ENCODE peak calls at places on chromosomes 2 and 18, in six cellular contexts. U, J, G, Z, S and R are unnamed samples.

GRCh38 chr18:35525795-35526475 is 28.2 kb upstream of the INO80C start:
- DNase-seq in U (peak; percentile 12), J (no peak), G (no peak), Z (no peak), S (no peak), R (no peak)

GRCh38 chr2:100416397-100416938 is 1.0 kb downstream of the CHST10 start:
- DNase-seq in U (no peak), J (peak; percentile 11), G (no peak), Z (no peak), S (no peak), R (no peak)

GRCh38 chr2:235180642-235181041 is 228.8 kb downstream of the SH3BP4 start:
- DNase-seq in U (no peak), J (no peak), G (no peak), Z (no peak), S (no peak), R (no peak)

GRCh38 chr2:183037281-183037659 is 987 bp downstream of the NCKAP1 start:
- DNase-seq in U (peak; percentile 32), J (peak; percentile 60), G (no peak), Z (no peak), S (peak; percentile 14), R (peak; percentile 47)

GRCh38 chr2:237235383-237236095 is 149.8 kb downstream of the COPS8 start:
- DNase-seq in U (peak; percentile 23), J (peak; percentile 89), G (no peak), Z (no peak), S (peak; percentile 71), R (no peak)

GRCh38 chr18:74534981-74535649 is 815 bp downstream of the CNDP1 start:
- DNase-seq in U (no peak), J (no peak), G (no peak), Z (no peak), S (no peak), R (no peak)

GRCh38 chr18:23311346-23312103 is 141.6 kb upstream of the RIOK3 start:
- DNase-seq in U (no peak), J (peak; percentile 97), G (no peak), Z (no peak), S (peak; percentile 61), R (no peak)

GRCh38 chr18:59279193-59279592 is 5.9 kb upstream of the RAX start:
- DNase-seq in U (no peak), J (no peak), G (no peak), Z (no peak), S (no peak), R (no peak)

GRCh38 chr18:12287131-12287681 is 20.8 kb upstream of the TUBB6 start:
- DNase-seq in U (no peak), J (no peak), G (no peak), Z (no peak), S (no peak), R (no peak)

GRCh38 chr2:134392689-134393476 is 139.0 kb downstream of the MGAT5 start:
- DNase-seq in U (no peak), J (peak; percentile 49), G (no peak), Z (no peak), S (no peak), R (no peak)

GRCh38 chr18:23814977-23815614 is 125.8 kb downstream of the LAMA3 start:
- DNase-seq in U (no peak), J (no peak), G (no peak), Z (no peak), S (no peak), R (peak; percentile 45)

GRCh38 chr2:163252199-163252598 is 413.6 kb upstream of the KCNH7 start:
- DNase-seq in U (no peak), J (no peak), G (no peak), Z (no peak), S (no peak), R (no peak)

GRCh38 chr2:130726614-130727180 is 2.2 kb upstream of the GPR148 start:
- DNase-seq in U (no peak), J (no peak), G (no peak), Z (no peak), S (no peak), R (no peak)

GRCh38 chr18:45085916-45086624 is 405.4 kb downstream of the SETBP1 start:
- DNase-seq in U (no peak), J (no peak), G (no peak), Z (no peak), S (no peak), R (no peak)

GRCh38 chr2:18690342-18690741 is 101.0 kb upstream of the NT5C1B start:
- DNase-seq in U (no peak), J (no peak), G (no peak), Z (no peak), S (no peak), R (no peak)

GRCh38 chr2:102224824-102225739 is 38.3 kb downstream of the IL1RL2 start:
- DNase-seq in U (no peak), J (no peak), G (no peak), Z (no peak), S (no peak), R (no peak)

GRCh38 chr2:236240228-236240990 is 23.8 kb downstream of the ASB18 start:
- DNase-seq in U (peak; percentile 19), J (no peak), G (no peak), Z (peak; percentile 41), S (no peak), R (no peak)

GRCh38 chr18:62524443-62525200 is 1.8 kb downstream of the ZCCHC2 start:
- DNase-seq in U (peak; percentile 47), J (peak; percentile 73), G (peak; percentile 54), Z (no peak), S (peak; percentile 22), R (peak; percentile 63)

GRCh38 chr2:16253291-16253690 is 312.9 kb downstream of the MYCN start:
- DNase-seq in U (no peak), J (no peak), G (no peak), Z (no peak), S (no peak), R (no peak)

GRCh38 chr18:70705831-70706416 is 417.1 kb downstream of the SOCS6 start:
- DNase-seq in U (no peak), J (no peak), G (no peak), Z (no peak), S (no peak), R (no peak)

GRCh38 chr18:79567481-79568147 is 112.0 kb upstream of the CTDP1 start:
- DNase-seq in U (no peak), J (peak; percentile 98), G (no peak), Z (peak; percentile 80), S (no peak), R (no peak)

GRCh38 chr2:119419803-119420508 is 11.7 kb upstream of the TMEM37 start:
- DNase-seq in U (no peak), J (no peak), G (no peak), Z (no peak), S (no peak), R (no peak)

GRCh38 chr18:13452448-13452811 is 233.9 kb downstream of the LDLRAD4 start:
- DNase-seq in U (no peak), J (peak; percentile 80), G (no peak), Z (peak; percentile 16), S (no peak), R (no peak)

GRCh38 chr2:205929445-205930027 is 156.4 kb downstream of the INO80D start:
- DNase-seq in U (no peak), J (no peak), G (no peak), Z (no peak), S (no peak), R (no peak)

GRCh38 chr2:36287363-36288275 is 68.0 kb upstream of the CRIM1 start:
- DNase-seq in U (no peak), J (peak; percentile 73), G (no peak), Z (no peak), S (no peak), R (no peak)

GRCh38 chr2:217399288-217399687 is 539.4 kb upstream of the TNP1 start:
- DNase-seq in U (no peak), J (peak; percentile 51), G (no peak), Z (peak; percentile 20), S (no peak), R (no peak)

GRCh38 chr18:35389095-35389618 is 12.0 kb upstream of the ZNF396 start:
- DNase-seq in U (peak; percentile 63), J (peak; percentile 62), G (no peak), Z (no peak), S (peak; percentile 35), R (peak; percentile 62)

GRCh38 chr2:216188956-216189355 is 79.8 kb downstream of the XRCC5 start:
- DNase-seq in U (no peak), J (peak; percentile 54), G (no peak), Z (peak; percentile 51), S (no peak), R (no peak)

GRCh38 chr18:53991202-53991601 is 233.3 kb downstream of the MBD2 start:
- DNase-seq in U (no peak), J (peak; percentile 78), G (no peak), Z (peak; percentile 31), S (no peak), R (no peak)

GRCh38 chr2:228545041-228545440 is 363.6 kb upstream of the SPHKAP start:
- DNase-seq in U (no peak), J (peak; percentile 67), G (no peak), Z (peak; percentile 64), S (no peak), R (no peak)

GRCh38 chr2:130231656-130232055 is 33.4 kb upstream of the TUBA3E start:
- DNase-seq in U (no peak), J (no peak), G (no peak), Z (no peak), S (no peak), R (no peak)